ENCODE peak calls at places on chromosomes 13 and 19, in eight cellular contexts. L, O, F, W, T, Z, G and J are unnamed samples.
A peak's percentile ranks its signal among the peaks of the same experiment; 100 is the strongest.

GRCh38 chr13:100149389-100149788 is 60.5 kb downstream of the PCCA start:
- DNase-seq in L (no peak), O (no peak), F (no peak), W (no peak), T (peak; percentile 60), Z (no peak), G (no peak), J (peak; percentile 18)

GRCh38 chr19:29843180-29844051 is 31.6 kb downstream of the CCNE1 start:
- DNase-seq in L (no peak), O (peak; percentile 33), F (no peak), W (no peak), T (peak; percentile 28), Z (no peak), G (peak; percentile 23), J (peak; percentile 38)

GRCh38 chr19:35782589-35782988 is 7.2 kb downstream of the ARHGAP33 start:
- DNase-seq in L (no peak), O (no peak), F (no peak), W (no peak), T (no peak), Z (no peak), G (no peak), J (no peak)

GRCh38 chr19:17404621-17405249 is 695 bp downstream of the BST2 start:
- DNase-seq in L (no peak), O (no peak), F (no peak), W (no peak), T (no peak), Z (no peak), G (no peak), J (no peak)

GRCh38 chr19:28914173-28914572 is 298.8 kb downstream of the UQCRFS1 start:
- DNase-seq in L (no peak), O (no peak), F (no peak), W (no peak), T (no peak), Z (no peak), G (no peak), J (no peak)

GRCh38 chr13:44188257-44188656 is 185.4 kb upstream of the SERP2 start:
- DNase-seq in L (peak; percentile 75), O (no peak), F (no peak), W (no peak), T (peak; percentile 56), Z (peak; percentile 72), G (no peak), J (peak; percentile 76)

GRCh38 chr13:46354143-46355087 is 32.6 kb downstream of the RUBCNL start:
- DNase-seq in L (peak; percentile 88), O (no peak), F (no peak), W (no peak), T (peak; percentile 94), Z (peak; percentile 97), G (no peak), J (peak; percentile 97)

GRCh38 chr13:110010433-110011135 is 224.2 kb upstream of the IRS2 start:
- DNase-seq in L (peak; percentile 63), O (no peak), F (no peak), W (no peak), T (peak; percentile 79), Z (peak; percentile 4), G (no peak), J (no peak)

GRCh38 chr19:13022111-13022858 is 27.0 kb downstream of the NFIX start:
- DNase-seq in L (peak; percentile 76), O (no peak), F (peak; percentile 54), W (no peak), T (peak; percentile 74), Z (peak; percentile 51), G (peak; percentile 59), J (peak; percentile 65)

GRCh38 chr13:92991687-92992086 is 234.9 kb upstream of the GPC6 start:
- DNase-seq in L (peak; percentile 11), O (no peak), F (no peak), W (no peak), T (peak; percentile 54), Z (peak; percentile 5), G (no peak), J (no peak)

GRCh38 chr19:14300281-14300680 is 81.0 kb upstream of the ADGRE5 start:
- DNase-seq in L (no peak), O (no peak), F (no peak), W (no peak), T (no peak), Z (no peak), G (no peak), J (no peak)

GRCh38 chr13:51861728-51862300 is at the start of gene CCDC70:
- DNase-seq in L (peak; percentile 39), O (no peak), F (no peak), W (no peak), T (peak; percentile 20), Z (peak; percentile 43), G (no peak), J (peak; percentile 65)

GRCh38 chr19:53507523-53508442 is 30.2 kb upstream of the ZNF331 start:
- DNase-seq in L (peak; percentile 41), O (no peak), F (no peak), W (no peak), T (no peak), Z (no peak), G (no peak), J (no peak)

GRCh38 chr13:37640499-37640898 is 41.9 kb upstream of the POSTN start:
- DNase-seq in L (peak; percentile 86), O (no peak), F (peak; percentile 38), W (no peak), T (peak; percentile 89), Z (peak; percentile 89), G (no peak), J (peak; percentile 81)

GRCh38 chr13:26971990-26972888 is 199.4 kb downstream of the USP12 start:
- DNase-seq in L (peak; percentile 20), O (peak; percentile 63), F (no peak), W (no peak), T (peak; percentile 27), Z (peak; percentile 8), G (no peak), J (peak; percentile 15)

GRCh38 chr19:38293281-38293680 is 10.8 kb upstream of the C19orf33 start:
- DNase-seq in L (no peak), O (no peak), F (no peak), W (no peak), T (no peak), Z (no peak), G (no peak), J (no peak)

GRCh38 chr13:62357887-62358645 is 942.4 kb upstream of the PCDH20 start:
- DNase-seq in L (peak; percentile 71), O (peak; percentile 27), F (no peak), W (no peak), T (no peak), Z (peak; percentile 19), G (no peak), J (peak; percentile 51)

GRCh38 chr19:49469828-49470614 is 4.0 kb upstream of the FLT3LG start:
- DNase-seq in L (peak; percentile 32), O (no peak), F (no peak), W (no peak), T (no peak), Z (no peak), G (no peak), J (no peak)
- TF ChIP-seq CTCF in L (no peak), O (no peak), F (no peak), W (no peak), T (no peak), Z (peak; percentile 12), G (no peak), J (no peak)

GRCh38 chr19:342801-343421 is 1.7 kb downstream of the MIER2 start:
- DNase-seq in L (peak; percentile 93), O (no peak), F (peak; percentile 43), W (peak; percentile 23), T (peak; percentile 91), Z (peak; percentile 92), G (peak; percentile 49), J (peak; percentile 98)
- H3K4me3 ChIP-seq in L (peak overlapping the region; percentile 83), O (peak overlapping the region; percentile 70), F (no peak overlapping the region), W (peak overlapping the region; percentile 63), T (peak overlapping the region; percentile 72), Z (peak overlapping the region; percentile 54), G (peak overlapping the region; percentile 92), J (peak overlapping the region; percentile 73)

GRCh38 chr19:34241513-34242337 is 12.6 kb upstream of the GARRE1 start:
- DNase-seq in L (no peak), O (peak; percentile 77), F (no peak), W (no peak), T (no peak), Z (no peak), G (no peak), J (no peak)
- TF ChIP-seq CTCF in L (peak; percentile 10), O (peak; percentile 13), F (no peak), W (no peak), T (no peak), Z (no peak), G (no peak), J (peak; percentile 7)

DNA sequence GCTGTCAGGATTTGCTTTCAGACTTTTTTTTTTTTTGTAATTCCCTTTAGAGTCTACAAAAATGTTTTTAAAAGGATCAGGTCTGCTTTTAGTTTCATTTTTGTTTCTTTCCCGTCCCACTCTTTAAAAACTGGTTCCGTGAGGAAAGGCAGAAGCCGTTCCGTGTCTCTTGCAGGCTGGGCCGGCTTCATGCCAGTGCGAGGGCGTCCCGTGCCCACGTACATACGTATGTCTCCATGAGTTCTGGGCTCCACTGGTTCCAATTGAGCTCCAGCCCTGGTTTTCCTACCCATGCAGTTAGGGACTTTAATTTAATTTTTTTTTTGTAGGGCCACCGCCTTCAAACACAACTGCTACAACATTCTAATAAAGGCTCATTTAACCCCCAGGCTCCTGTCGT is 8.8 kb downstream of the TSSK6 start:
- DNase-seq in L (no peak), O (no peak), F (peak; percentile 75), W (no peak), T (no peak), Z (no peak), G (no peak), J (no peak)
- H3K4me3 ChIP-seq in L (no peak overlapping the region), O (no peak overlapping the region), F (no peak overlapping the region), W (no peak overlapping the region), T (no peak overlapping the region), Z (no peak overlapping the region), G (no peak overlapping the region), J (no peak overlapping the region)

GRCh38 chr13:29936051-29936813 is 85.8 kb upstream of the UBL3 start:
- DNase-seq in L (no peak), O (peak; percentile 28), F (no peak), W (no peak), T (no peak), Z (no peak), G (no peak), J (no peak)

GRCh38 chr13:29939158-29939557 is 88.7 kb upstream of the UBL3 start:
- DNase-seq in L (no peak), O (no peak), F (no peak), W (no peak), T (no peak), Z (no peak), G (no peak), J (no peak)

GRCh38 chr13:29937379-29937778 is 87.0 kb upstream of the UBL3 start:
- DNase-seq in L (no peak), O (no peak), F (no peak), W (no peak), T (no peak), Z (no peak), G (no peak), J (no peak)

GRCh38 chr13:29936961-29937360 is 86.5 kb upstream of the UBL3 start:
- DNase-seq in L (no peak), O (no peak), F (no peak), W (no peak), T (no peak), Z (no peak), G (no peak), J (no peak)

DNA sequence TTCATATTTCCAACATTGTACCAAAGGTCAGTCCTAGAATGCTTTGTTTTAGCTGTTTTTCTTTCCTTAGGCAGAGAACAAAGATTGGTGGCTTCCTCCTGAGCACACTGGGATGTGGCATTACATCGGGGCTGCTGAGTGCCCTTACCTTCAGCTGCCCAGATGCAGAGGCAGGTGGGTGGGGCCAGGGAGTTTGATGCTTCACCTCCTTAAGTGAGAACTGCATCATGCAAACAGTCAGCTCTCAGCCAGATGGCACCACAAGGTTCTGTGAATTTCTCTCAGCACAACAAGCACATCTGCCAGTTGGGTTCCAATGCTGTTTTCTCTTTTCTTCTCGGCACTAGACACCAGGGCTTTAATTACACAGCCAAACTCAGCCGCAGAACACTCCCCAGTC is 87.4 kb upstream of the UBL3 start:
- DNase-seq in L (no peak), O (no peak), F (peak; percentile 37), W (no peak), T (no peak), Z (no peak), G (no peak), J (no peak)
- TF ChIP-seq CTCF in L (no peak), O (no peak), F (no peak), W (no peak), T (no peak), Z (no peak), G (no peak), J (no peak)